ENCODE peak calls at places on chromosomes 4 and X, in seven cellular contexts. One of them, this sample, is unnamed.

GRCh38 chr4:105145913-105146285 is 777 bp upstream of the TET2 start:
- DNase-seq in H1: no peak
- DNase-seq in IMR-90: no peak
- DNase-seq in neuronal stem cell: peak; percentile 17
- DNase-seq in H9: peak; percentile 56
- DNase-seq in mesenchymal stem cell: no peak
- DNase-seq in trophoblast cell: no peak
- DNase-seq in this sample: no peak

GRCh38 chr4:129583868-129584267 is 487.9 kb downstream of the C4orf33 start:
- DNase-seq in mesenchymal stem cell: no peak
- DNase-seq in H1: no peak
- DNase-seq in trophoblast cell: no peak
- DNase-seq in IMR-90: no peak
- DNase-seq in neuronal stem cell: no peak
- DNase-seq in H9: no peak
- DNase-seq in this sample: peak; percentile 52

GRCh38 chrX:3526084-3526483 is 179.6 kb upstream of the MXRA5 start:
- DNase-seq in mesenchymal stem cell: no peak
- DNase-seq in trophoblast cell: no peak
- DNase-seq in IMR-90: peak; percentile 65
- DNase-seq in H9: no peak
- DNase-seq in H1: no peak
- DNase-seq in neuronal stem cell: no peak
- DNase-seq in this sample: no peak

GRCh38 chr4:23374280-23374679 is 515.6 kb downstream of the PPARGC1A start:
- DNase-seq in H1: no peak
- DNase-seq in mesenchymal stem cell: no peak
- DNase-seq in neuronal stem cell: no peak
- DNase-seq in IMR-90: no peak
- DNase-seq in trophoblast cell: peak; percentile 74
- DNase-seq in H9: no peak
- DNase-seq in this sample: peak; percentile 65

GRCh38 chr4:143626134-143626859 is 74.2 kb downstream of the FREM3 start:
- DNase-seq in H9: no peak
- DNase-seq in IMR-90: no peak
- DNase-seq in mesenchymal stem cell: no peak
- DNase-seq in neuronal stem cell: no peak
- DNase-seq in H1: no peak
- DNase-seq in trophoblast cell: no peak
- DNase-seq in this sample: no peak

GRCh38 chr4:167887726-167888125 is 204.6 kb upstream of the ANXA10 start:
- DNase-seq in H1: no peak
- DNase-seq in trophoblast cell: no peak
- DNase-seq in H9: peak; percentile 43
- DNase-seq in mesenchymal stem cell: no peak
- DNase-seq in neuronal stem cell: no peak
- DNase-seq in IMR-90: no peak
- DNase-seq in this sample: no peak

GRCh38 chrX:153739754-153740486 is 15.3 kb downstream of the ABCD1 start:
- DNase-seq in mesenchymal stem cell: no peak
- DNase-seq in neuronal stem cell: no peak
- DNase-seq in IMR-90: no peak
- DNase-seq in H1: no peak
- DNase-seq in H9: no peak
- DNase-seq in trophoblast cell: peak; percentile 89
- DNase-seq in this sample: no peak

GRCh38 chrX:1581132-1581531 is 10.3 kb upstream of the AKAP17A start:
- DNase-seq in H1: peak; percentile 33
- DNase-seq in neuronal stem cell: no peak
- DNase-seq in trophoblast cell: peak; percentile 25
- DNase-seq in IMR-90: no peak
- DNase-seq in H9: peak; percentile 56
- DNase-seq in mesenchymal stem cell: peak; percentile 40
- DNase-seq in this sample: peak; percentile 63

GRCh38 chrX:14497184-14497666 is 32.1 kb upstream of the GLRA2 start:
- DNase-seq in neuronal stem cell: no peak
- DNase-seq in mesenchymal stem cell: peak; percentile 28
- DNase-seq in IMR-90: peak; percentile 4
- DNase-seq in trophoblast cell: no peak
- DNase-seq in H9: no peak
- DNase-seq in H1: no peak
- DNase-seq in this sample: no peak

GRCh38 chr4:169315530-169316306 is 45.0 kb upstream of the SH3RF1 start:
- DNase-seq in trophoblast cell: no peak
- DNase-seq in neuronal stem cell: no peak
- DNase-seq in H1: no peak
- DNase-seq in mesenchymal stem cell: peak; percentile 57
- DNase-seq in IMR-90: peak; percentile 92
- DNase-seq in H9: no peak
- DNase-seq in this sample: peak; percentile 64

GRCh38 chrX:98371994-98372393 is 1488.3 kb downstream of the RPA4 start:
- DNase-seq in trophoblast cell: no peak
- DNase-seq in IMR-90: no peak
- DNase-seq in H9: peak; percentile 48
- DNase-seq in mesenchymal stem cell: no peak
- DNase-seq in H1: no peak
- DNase-seq in neuronal stem cell: no peak
- DNase-seq in this sample: peak; percentile 58

GRCh38 chr4:115356176-115356575 is 242.8 kb upstream of the NDST4 start:
- DNase-seq in H9: no peak
- DNase-seq in trophoblast cell: peak; percentile 74
- DNase-seq in mesenchymal stem cell: no peak
- DNase-seq in neuronal stem cell: no peak
- DNase-seq in IMR-90: no peak
- DNase-seq in H1: no peak
- DNase-seq in this sample: no peak

GRCh38 chr4:21749936-21750335 is 198.6 kb downstream of the KCNIP4 start:
- DNase-seq in IMR-90: no peak
- DNase-seq in mesenchymal stem cell: no peak
- DNase-seq in trophoblast cell: no peak
- DNase-seq in H1: no peak
- DNase-seq in H9: no peak
- DNase-seq in neuronal stem cell: no peak
- DNase-seq in this sample: no peak

GRCh38 chr4:34258176-34258575 is 1986.1 kb downstream of the ARAP2 start:
- DNase-seq in H1: no peak
- DNase-seq in H9: no peak
- DNase-seq in mesenchymal stem cell: no peak
- DNase-seq in IMR-90: no peak
- DNase-seq in neuronal stem cell: no peak
- DNase-seq in trophoblast cell: no peak
- DNase-seq in this sample: peak; percentile 9

GRCh38 chr4:184262901-184263300 is 45.2 kb upstream of the ENPP6 start:
- DNase-seq in neuronal stem cell: no peak
- DNase-seq in H9: no peak
- DNase-seq in H1: no peak
- DNase-seq in trophoblast cell: no peak
- DNase-seq in IMR-90: peak; percentile 53
- DNase-seq in mesenchymal stem cell: peak; percentile 21
- DNase-seq in this sample: no peak

GRCh38 chrX:103310592-103311400 is at the start of gene BEX2:
- DNase-seq in neuronal stem cell: peak; percentile 53
- DNase-seq in H9: peak; percentile 97
- DNase-seq in IMR-90: no peak
- DNase-seq in mesenchymal stem cell: peak; percentile 51
- DNase-seq in trophoblast cell: peak; percentile 45
- DNase-seq in H1: peak; percentile 46
- DNase-seq in this sample: peak; percentile 91

GRCh38 chrX:109826954-109827708 is 94.1 kb upstream of the ACSL4 start:
- DNase-seq in neuronal stem cell: no peak
- DNase-seq in H9: no peak
- DNase-seq in trophoblast cell: peak; percentile 78
- DNase-seq in H1: no peak
- DNase-seq in mesenchymal stem cell: peak; percentile 89
- DNase-seq in IMR-90: peak; percentile 89
- DNase-seq in this sample: peak; percentile 68

GRCh38 chrX:41308884-41309655 is 24.9 kb upstream of the DDX3X start:
- DNase-seq in mesenchymal stem cell: no peak
- DNase-seq in trophoblast cell: no peak
- DNase-seq in neuronal stem cell: no peak
- DNase-seq in H9: no peak
- DNase-seq in H1: no peak
- DNase-seq in IMR-90: no peak
- DNase-seq in this sample: no peak

GRCh38 chr4:168486961-168487820 is 6.9 kb upstream of the DDX60L start:
- DNase-seq in IMR-90: peak; percentile 82
- DNase-seq in mesenchymal stem cell: peak; percentile 52
- DNase-seq in H9: no peak
- DNase-seq in trophoblast cell: peak; percentile 97
- DNase-seq in H1: no peak
- DNase-seq in neuronal stem cell: no peak
- DNase-seq in this sample: peak; percentile 53

GRCh38 chr4:2787230-2788100 is 5.4 kb upstream of the SH3BP2 start:
- DNase-seq in trophoblast cell: no peak
- DNase-seq in mesenchymal stem cell: no peak
- DNase-seq in neuronal stem cell: no peak
- DNase-seq in IMR-90: no peak
- DNase-seq in H1: no peak
- DNase-seq in H9: peak; percentile 52
- DNase-seq in this sample: no peak

GRCh38 chr4:52588771-52589591 is 70.1 kb downstream of the USP46 start:
- DNase-seq in neuronal stem cell: no peak
- DNase-seq in mesenchymal stem cell: peak; percentile 100
- DNase-seq in IMR-90: peak; percentile 97
- DNase-seq in H9: no peak
- DNase-seq in trophoblast cell: no peak
- DNase-seq in H1: no peak
- DNase-seq in this sample: peak; percentile 62

GRCh38 chr4:161061046-161061445 is 1102.8 kb downstream of the FSTL5 start:
- DNase-seq in H1: no peak
- DNase-seq in neuronal stem cell: no peak
- DNase-seq in trophoblast cell: no peak
- DNase-seq in H9: no peak
- DNase-seq in IMR-90: no peak
- DNase-seq in mesenchymal stem cell: no peak
- DNase-seq in this sample: no peak

GRCh38 chr4:1552451-1552850 is 131.7 kb downstream of the FAM53A start:
- DNase-seq in trophoblast cell: no peak
- DNase-seq in neuronal stem cell: no peak
- DNase-seq in H1: no peak
- DNase-seq in mesenchymal stem cell: no peak
- DNase-seq in IMR-90: no peak
- DNase-seq in H9: no peak
- DNase-seq in this sample: no peak
- H4K8ac ChIP-seq in trophoblast cell: no peak overlapping the region
- H4K8ac ChIP-seq in neuronal stem cell: no peak overlapping the region
- H4K8ac ChIP-seq in H1: peak overlapping the region; percentile 79
- H4K8ac ChIP-seq in mesenchymal stem cell: no peak overlapping the region
- H4K8ac ChIP-seq in IMR-90: no peak overlapping the region
- H4K8ac ChIP-seq in H9: no peak overlapping the region
- H4K8ac ChIP-seq in this sample: no peak overlapping the region

DNA sequence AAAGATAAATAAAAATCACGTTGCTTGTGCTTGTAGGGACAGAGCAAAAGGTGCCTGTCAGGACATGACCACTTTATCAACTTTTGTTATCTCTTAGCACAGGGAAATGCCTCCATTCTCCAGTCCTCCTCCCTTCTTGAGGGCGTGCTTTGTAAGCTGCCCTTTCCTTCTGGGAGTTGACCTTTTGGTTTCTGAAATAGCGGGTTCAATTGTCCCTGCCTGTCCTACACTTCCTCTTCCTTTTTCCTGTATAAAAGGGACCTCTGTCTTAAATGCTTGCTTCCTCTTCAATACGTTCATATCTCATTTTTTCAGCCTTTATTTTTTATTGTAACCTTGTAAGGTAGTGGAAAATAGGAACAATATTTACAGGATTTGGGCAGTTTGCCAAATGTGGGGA is 153.5 kb downstream of the SH3BGRL start:
- DNase-seq in trophoblast cell: no peak
- DNase-seq in mesenchymal stem cell: no peak
- DNase-seq in IMR-90: no peak
- DNase-seq in neuronal stem cell: no peak
- DNase-seq in H9: no peak
- DNase-seq in H1: no peak
- DNase-seq in this sample: peak; percentile 8
- H3K9ac ChIP-seq in trophoblast cell: no peak overlapping the region
- H3K9ac ChIP-seq in mesenchymal stem cell: no peak overlapping the region
- H3K9ac ChIP-seq in IMR-90: no peak overlapping the region
- H3K9ac ChIP-seq in neuronal stem cell: no peak overlapping the region
- H3K9ac ChIP-seq in H9: no peak overlapping the region
- H3K9ac ChIP-seq in H1: no peak overlapping the region
- H3K9ac ChIP-seq in this sample: no peak overlapping the region

DNA sequence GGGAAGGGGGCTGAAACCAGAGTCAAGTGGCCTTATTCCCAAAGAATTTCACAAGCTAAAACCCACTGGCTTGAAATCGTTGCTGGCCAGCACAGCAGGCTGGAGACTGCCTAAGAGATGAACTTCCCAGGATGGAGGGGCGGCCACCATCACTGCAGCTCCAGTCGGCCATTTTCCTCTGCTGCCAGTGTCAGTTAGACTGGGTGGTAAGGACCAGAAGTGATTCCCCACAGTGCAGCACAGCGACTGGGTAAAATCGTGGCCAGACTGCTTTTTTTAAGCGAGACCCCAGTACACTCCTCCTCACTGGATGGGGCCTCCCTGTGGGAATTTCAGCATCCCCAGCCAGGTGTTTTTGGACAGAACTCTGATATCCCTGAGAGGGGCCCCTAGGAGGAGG is 428.0 kb downstream of the SPIN4 start:
- DNase-seq in H9: no peak
- DNase-seq in neuronal stem cell: no peak
- DNase-seq in trophoblast cell: no peak
- DNase-seq in H1: no peak
- DNase-seq in IMR-90: no peak
- DNase-seq in mesenchymal stem cell: no peak
- DNase-seq in this sample: no peak
- H4K8ac ChIP-seq in H9: no peak overlapping the region
- H4K8ac ChIP-seq in neuronal stem cell: no peak overlapping the region
- H4K8ac ChIP-seq in trophoblast cell: no peak overlapping the region
- H4K8ac ChIP-seq in H1: no peak overlapping the region
- H4K8ac ChIP-seq in IMR-90: no peak overlapping the region
- H4K8ac ChIP-seq in mesenchymal stem cell: no peak overlapping the region
- H4K8ac ChIP-seq in this sample: no peak overlapping the region

GRCh38 chrX:95318882-95319281 is 1365.8 kb upstream of the DIAPH2 start:
- DNase-seq in trophoblast cell: no peak
- DNase-seq in IMR-90: no peak
- DNase-seq in H9: peak; percentile 62
- DNase-seq in mesenchymal stem cell: no peak
- DNase-seq in neuronal stem cell: no peak
- DNase-seq in H1: peak; percentile 3
- DNase-seq in this sample: peak; percentile 59
- H3K9ac ChIP-seq in trophoblast cell: no peak overlapping the region
- H3K9ac ChIP-seq in IMR-90: no peak overlapping the region
- H3K9ac ChIP-seq in H9: no peak overlapping the region
- H3K9ac ChIP-seq in mesenchymal stem cell: no peak overlapping the region
- H3K9ac ChIP-seq in neuronal stem cell: no peak overlapping the region
- H3K9ac ChIP-seq in H1: no peak overlapping the region
- H3K9ac ChIP-seq in this sample: no peak overlapping the region

GRCh38 chr4:64479338-64479737 is 70.1 kb upstream of the TECRL start:
- DNase-seq in H9: no peak
- DNase-seq in trophoblast cell: no peak
- DNase-seq in IMR-90: no peak
- DNase-seq in H1: no peak
- DNase-seq in mesenchymal stem cell: no peak
- DNase-seq in neuronal stem cell: no peak
- DNase-seq in this sample: no peak
- H4K8ac ChIP-seq in H9: no peak overlapping the region
- H4K8ac ChIP-seq in trophoblast cell: no peak overlapping the region
- H4K8ac ChIP-seq in IMR-90: no peak overlapping the region
- H4K8ac ChIP-seq in H1: no peak overlapping the region
- H4K8ac ChIP-seq in mesenchymal stem cell: no peak overlapping the region
- H4K8ac ChIP-seq in neuronal stem cell: no peak overlapping the region
- H4K8ac ChIP-seq in this sample: no peak overlapping the region

GRCh38 chr4:123599920-123600394 is 203.4 kb downstream of the SPRY1 start:
- DNase-seq in H9: peak; percentile 60
- DNase-seq in neuronal stem cell: peak; percentile 35
- DNase-seq in mesenchymal stem cell: peak; percentile 82
- DNase-seq in IMR-90: peak; percentile 5
- DNase-seq in H1: peak; percentile 31
- DNase-seq in trophoblast cell: no peak
- DNase-seq in this sample: peak; percentile 93
- H3K9ac ChIP-seq in H9: no peak overlapping the region
- H3K9ac ChIP-seq in neuronal stem cell: no peak overlapping the region
- H3K9ac ChIP-seq in mesenchymal stem cell: peak overlapping the region; percentile 46
- H3K9ac ChIP-seq in IMR-90: no peak overlapping the region
- H3K9ac ChIP-seq in H1: no peak overlapping the region
- H3K9ac ChIP-seq in trophoblast cell: no peak overlapping the region
- H3K9ac ChIP-seq in this sample: no peak overlapping the region